ENCODE peak calls at places on chromosomes 12 and 14, in nine cellular contexts. One of them, this sample, is unnamed.

GRCh38 chr14:37985826-37986470 is 221.8 kb upstream of the SSTR1 start:
- DNase-seq in left lobe of liver: no peak
- DNase-seq in Panc1: no peak
- DNase-seq in CD4-positive, CD25-positive, alpha-beta regulatory T cell: peak; percentile 72
- DNase-seq in left cardiac atrium: peak; percentile 33
- DNase-seq in NCI-H345: peak; percentile 50
- DNase-seq in breast epithelium: no peak
- DNase-seq in CD8-positive, alpha-beta memory T cell: peak; percentile 63
- DNase-seq in WTC11: peak; percentile 59
- DNase-seq in this sample: peak; percentile 30

GRCh38 chr12:104844123-104844522 is 114.0 kb downstream of the SLC41A2 start:
- DNase-seq in Panc1: no peak
- DNase-seq in WTC11: no peak
- DNase-seq in left lobe of liver: no peak
- DNase-seq in breast epithelium: no peak
- DNase-seq in CD4-positive, CD25-positive, alpha-beta regulatory T cell: no peak
- DNase-seq in CD8-positive, alpha-beta memory T cell: no peak
- DNase-seq in NCI-H345: no peak
- DNase-seq in left cardiac atrium: no peak
- DNase-seq in this sample: no peak

GRCh38 chr14:99245541-99246511 is 26.2 kb downstream of the BCL11B start:
- DNase-seq in breast epithelium: no peak
- DNase-seq in NCI-H345: no peak
- DNase-seq in left lobe of liver: no peak
- DNase-seq in CD8-positive, alpha-beta memory T cell: no peak
- DNase-seq in Panc1: no peak
- DNase-seq in CD4-positive, CD25-positive, alpha-beta regulatory T cell: peak; percentile 42
- DNase-seq in WTC11: peak; percentile 88
- DNase-seq in left cardiac atrium: no peak
- DNase-seq in this sample: no peak

GRCh38 chr12:10469701-10470100 is 16.5 kb upstream of the KLRC1 start:
- DNase-seq in left lobe of liver: no peak
- DNase-seq in NCI-H345: no peak
- DNase-seq in Panc1: no peak
- DNase-seq in CD8-positive, alpha-beta memory T cell: no peak
- DNase-seq in left cardiac atrium: no peak
- DNase-seq in CD4-positive, CD25-positive, alpha-beta regulatory T cell: no peak
- DNase-seq in WTC11: no peak
- DNase-seq in breast epithelium: no peak
- DNase-seq in this sample: no peak

GRCh38 chr12:66196806-66197205 is 7.8 kb downstream of the IRAK3 start:
- DNase-seq in left lobe of liver: no peak
- DNase-seq in CD4-positive, CD25-positive, alpha-beta regulatory T cell: peak; percentile 55
- DNase-seq in Panc1: no peak
- DNase-seq in CD8-positive, alpha-beta memory T cell: no peak
- DNase-seq in breast epithelium: no peak
- DNase-seq in NCI-H345: no peak
- DNase-seq in WTC11: no peak
- DNase-seq in left cardiac atrium: no peak
- DNase-seq in this sample: no peak

GRCh38 chr12:1972260-1972659 is 32.0 kb downstream of the DCP1B start:
- DNase-seq in left cardiac atrium: no peak
- DNase-seq in breast epithelium: no peak
- DNase-seq in CD4-positive, CD25-positive, alpha-beta regulatory T cell: no peak
- DNase-seq in Panc1: no peak
- DNase-seq in NCI-H345: no peak
- DNase-seq in WTC11: no peak
- DNase-seq in left lobe of liver: no peak
- DNase-seq in CD8-positive, alpha-beta memory T cell: no peak
- DNase-seq in this sample: no peak

GRCh38 chr14:106174206-106174605 is 647.8 kb downstream of the TMEM121 start:
- DNase-seq in NCI-H345: no peak
- DNase-seq in CD4-positive, CD25-positive, alpha-beta regulatory T cell: peak; percentile 90
- DNase-seq in WTC11: no peak
- DNase-seq in left lobe of liver: no peak
- DNase-seq in left cardiac atrium: no peak
- DNase-seq in CD8-positive, alpha-beta memory T cell: peak; percentile 80
- DNase-seq in Panc1: no peak
- DNase-seq in breast epithelium: no peak
- DNase-seq in this sample: no peak

GRCh38 chr14:93108105-93108504 is 7.6 kb downstream of the ITPK1 start:
- DNase-seq in WTC11: no peak
- DNase-seq in CD4-positive, CD25-positive, alpha-beta regulatory T cell: no peak
- DNase-seq in left cardiac atrium: no peak
- DNase-seq in left lobe of liver: no peak
- DNase-seq in breast epithelium: no peak
- DNase-seq in CD8-positive, alpha-beta memory T cell: no peak
- DNase-seq in Panc1: no peak
- DNase-seq in NCI-H345: no peak
- DNase-seq in this sample: no peak

GRCh38 chr12:115998119-115998633 is 279.3 kb downstream of the MED13L start:
- DNase-seq in left lobe of liver: no peak
- DNase-seq in CD8-positive, alpha-beta memory T cell: no peak
- DNase-seq in CD4-positive, CD25-positive, alpha-beta regulatory T cell: peak; percentile 72
- DNase-seq in left cardiac atrium: no peak
- DNase-seq in breast epithelium: no peak
- DNase-seq in Panc1: peak; percentile 8
- DNase-seq in NCI-H345: peak; percentile 16
- DNase-seq in WTC11: peak; percentile 26
- DNase-seq in this sample: peak; percentile 8

GRCh38 chr14:29601559-29602109 is 326.0 kb downstream of the PRKD1 start:
- DNase-seq in CD8-positive, alpha-beta memory T cell: no peak
- DNase-seq in breast epithelium: no peak
- DNase-seq in left lobe of liver: no peak
- DNase-seq in Panc1: no peak
- DNase-seq in CD4-positive, CD25-positive, alpha-beta regulatory T cell: no peak
- DNase-seq in WTC11: no peak
- DNase-seq in NCI-H345: no peak
- DNase-seq in left cardiac atrium: no peak
- DNase-seq in this sample: no peak

GRCh38 chr12:57845478-57846284 is 848 bp downstream of the CTDSP2 start:
- DNase-seq in left cardiac atrium: peak; percentile 84
- DNase-seq in Panc1: no peak
- DNase-seq in WTC11: peak; percentile 74
- DNase-seq in left lobe of liver: peak; percentile 95
- DNase-seq in CD4-positive, CD25-positive, alpha-beta regulatory T cell: peak; percentile 60
- DNase-seq in breast epithelium: peak; percentile 73
- DNase-seq in NCI-H345: no peak
- DNase-seq in CD8-positive, alpha-beta memory T cell: peak; percentile 76
- DNase-seq in this sample: peak; percentile 41

This sample was measured in NCI-H2081.